ENCODE peak calls at places on chromosomes 11 and 22, in four cellular contexts. R is esophagus muscularis mucosa, Z is IMR-90, M is K562. D is an unnamed sample.

GRCh38 chr11:69487849-69488542 is 6.5 kb downstream of the LINC01488 start:
- DNase-seq in R (no peak), Z (no peak), M (no peak), D (no peak)

GRCh38 chr11:18669211-18669593 is 29.4 kb upstream of the TMEM86A start:
- DNase-seq in R (no peak), Z (no peak), M (no peak), D (no peak)

GRCh38 chr22:46514592-46515207 is 22.7 kb downstream of the CELSR1 start:
- DNase-seq in R (no peak), Z (peak; percentile 69), M (no peak), D (no peak)

GRCh38 chr11:44607324-44607962 is 42.0 kb downstream of the CD82 start:
- DNase-seq in R (no peak), Z (peak; percentile 52), M (peak; percentile 31), D (no peak)

GRCh38 chr22:45865561-45866397 is 111.2 kb downstream of the WNT7B start:
- DNase-seq in R (peak; percentile 57), Z (no peak), M (no peak), D (peak; percentile 59)

GRCh38 chr22:46539169-46539568 is 1.7 kb upstream of the CELSR1 start:
- DNase-seq in R (no peak), Z (no peak), M (no peak), D (no peak)

GRCh38 chr22:19709063-19709769 is 5.1 kb upstream of the SEPTIN5 start:
- DNase-seq in R (no peak), Z (no peak), M (no peak), D (peak; percentile 65)

GRCh38 chr22:33451851-33452469 is 393.8 kb upstream of the SYN3 start:
- DNase-seq in R (no peak), Z (peak; percentile 40), M (no peak), D (no peak)

GRCh38 chr11:134529212-134530096 is 117.4 kb upstream of the B3GAT1 start:
- DNase-seq in R (no peak), Z (no peak), M (no peak), D (peak; percentile 61)

GRCh38 chr22:19110064-19110458 is 12.2 kb downstream of the DGCR2 start:
- DNase-seq in R (no peak), Z (no peak), M (no peak), D (no peak)

GRCh38 chr11:12183827-12184620 is 73.6 kb downstream of the MICAL2 start:
- DNase-seq in R (no peak), Z (no peak), M (no peak), D (no peak)

GRCh38 chr11:10758959-10759358 is 7.9 kb downstream of the CTR9 start:
- DNase-seq in R (no peak), Z (no peak), M (peak; percentile 25), D (no peak)

GRCh38 chr11:69834811-69835800 is 15.9 kb upstream of the FGF3 start:
- DNase-seq in R (no peak), Z (no peak), M (no peak), D (peak; percentile 36)

GRCh38 chr11:42544726-42545125 is 767.1 kb upstream of the API5 start:
- DNase-seq in R (no peak), Z (no peak), M (no peak), D (no peak)

GRCh38 chr11:20208622-20209090 is 48.4 kb upstream of the DBX1 start:
- DNase-seq in R (no peak), Z (no peak), M (no peak), D (no peak)

GRCh38 chr11:31702966-31703365 is 108.2 kb downstream of the PAX6 start:
- DNase-seq in R (no peak), Z (peak; percentile 67), M (no peak), D (no peak)

GRCh38 chr11:67301951-67302516 is 1.3 kb upstream of the SSH3 start:
- DNase-seq in R (no peak), Z (peak; percentile 68), M (no peak), D (peak; percentile 68)

GRCh38 chr11:92329137-92329536 is 104.5 kb downstream of the FAT3 start:
- DNase-seq in R (no peak), Z (no peak), M (no peak), D (no peak)

GRCh38 chr22:25002241-25002985 is 49.9 kb downstream of the KIAA1671 start:
- DNase-seq in R (no peak), Z (no peak), M (no peak), D (no peak)

GRCh38 chr11:199782-200181 is 6.9 kb downstream of the SCGB1C1 start:
- DNase-seq in R (no peak), Z (no peak), M (peak; percentile 18), D (peak; percentile 64)

GRCh38 chr11:95426823-95427462 is 195.9 kb upstream of the SESN3 start:
- DNase-seq in R (no peak), Z (no peak), M (no peak), D (no peak)

GRCh38 chr11:12188548-12189317 is 78.3 kb downstream of the MICAL2 start:
- DNase-seq in R (no peak), Z (no peak), M (no peak), D (no peak)

GRCh38 chr11:44862546-44863101 is 88.1 kb downstream of the TP53I11 start:
- DNase-seq in R (no peak), Z (no peak), M (no peak), D (no peak)

GRCh38 chr11:30914143-30914762 is 328.1 kb upstream of the MPPED2 start:
- DNase-seq in R (no peak), Z (peak; percentile 48), M (no peak), D (no peak)

GRCh38 chr11:130129922-130130321 is 29.7 kb upstream of the ST14 start:
- DNase-seq in R (no peak), Z (no peak), M (no peak), D (no peak)

GRCh38 chr11:68043349-68044144 is 4.7 kb downstream of the TCIRG1 start:
- DNase-seq in R (no peak), Z (peak; percentile 66), M (peak; percentile 90), D (peak; percentile 85)

GRCh38 chr22:45805413-45805812 is 133.8 kb downstream of the ATXN10 start:
- DNase-seq in R (no peak), Z (no peak), M (no peak), D (no peak)

GRCh38 chr11:70176940-70177689 is 26.0 kb upstream of the FADD start:
- DNase-seq in R (no peak), Z (no peak), M (peak; percentile 94), D (no peak)

GRCh38 chr11:64225608-64226506 is at the start of the genes NUDT22 and TRPT1:
- DNase-seq in R (peak; percentile 98), Z (peak; percentile 66), M (peak; percentile 87), D (peak; percentile 96)

GRCh38 chr11:64224151-64224890 is 1.7 kb downstream of the TRPT1 start:
- DNase-seq in R (no peak), Z (no peak), M (no peak), D (peak; percentile 68)

GRCh38 chr11:64224891-64225607 is 937 bp downstream of the TRPT1 start:
- DNase-seq in R (no peak), Z (no peak), M (no peak), D (peak; percentile 70)

GRCh38 chr11:64227405-64227956 is 1.4 kb downstream of the NUDT22 start:
- DNase-seq in R (no peak), Z (no peak), M (no peak), D (peak; percentile 64)

GRCh38 chr11:64226507-64227051 is 505 bp downstream of the NUDT22 start:
- DNase-seq in R (no peak), Z (no peak), M (peak; percentile 63), D (peak; percentile 80)
- TF ChIP-seq POLR2A in R (no peak), Z (no peak), M (no peak), D (no peak)

DNA sequence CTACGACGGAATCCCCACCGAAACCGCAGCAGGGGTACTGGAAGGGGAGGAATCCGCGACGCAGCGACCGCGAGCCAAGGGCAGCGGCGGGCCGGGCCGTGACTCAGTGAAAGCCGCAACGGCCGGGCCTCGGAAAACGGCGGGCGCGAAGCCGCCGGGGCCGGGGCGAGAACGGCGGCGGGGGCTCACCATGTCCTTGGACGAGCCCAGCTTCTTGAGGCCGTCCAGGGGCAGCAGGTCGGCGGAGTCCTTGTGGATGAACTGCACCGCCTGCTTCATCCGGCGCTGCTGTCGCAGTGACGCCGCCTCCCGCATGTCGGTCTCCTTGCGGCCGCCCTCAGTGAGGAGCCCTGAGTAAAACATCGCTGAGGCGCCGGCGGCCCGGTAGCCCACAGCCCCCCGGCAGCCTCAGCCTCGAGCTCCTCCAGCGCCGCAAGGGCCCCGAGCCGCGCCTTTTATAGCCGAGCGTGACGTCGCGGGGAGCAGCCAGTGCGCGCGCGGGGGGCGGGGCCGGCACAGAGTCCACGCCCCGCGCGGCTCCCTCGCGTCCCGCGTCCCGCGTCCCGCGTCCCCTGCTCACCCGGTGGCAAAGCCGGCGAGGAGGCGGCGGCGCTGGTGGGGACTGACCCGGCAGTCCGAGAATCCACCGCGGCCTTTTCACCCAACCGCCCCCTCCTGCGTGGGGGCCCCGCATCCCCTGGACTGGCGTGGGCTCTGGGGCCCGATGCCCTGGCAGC is at the start of gene NRIP3:
- DNase-seq in R (no peak), Z (peak; percentile 52), M (peak; percentile 91), D (peak; percentile 88)
- TF ChIP-seq CTCF in R (peak; percentile 6), Z (no peak), M (no peak), D (no peak)

DNA sequence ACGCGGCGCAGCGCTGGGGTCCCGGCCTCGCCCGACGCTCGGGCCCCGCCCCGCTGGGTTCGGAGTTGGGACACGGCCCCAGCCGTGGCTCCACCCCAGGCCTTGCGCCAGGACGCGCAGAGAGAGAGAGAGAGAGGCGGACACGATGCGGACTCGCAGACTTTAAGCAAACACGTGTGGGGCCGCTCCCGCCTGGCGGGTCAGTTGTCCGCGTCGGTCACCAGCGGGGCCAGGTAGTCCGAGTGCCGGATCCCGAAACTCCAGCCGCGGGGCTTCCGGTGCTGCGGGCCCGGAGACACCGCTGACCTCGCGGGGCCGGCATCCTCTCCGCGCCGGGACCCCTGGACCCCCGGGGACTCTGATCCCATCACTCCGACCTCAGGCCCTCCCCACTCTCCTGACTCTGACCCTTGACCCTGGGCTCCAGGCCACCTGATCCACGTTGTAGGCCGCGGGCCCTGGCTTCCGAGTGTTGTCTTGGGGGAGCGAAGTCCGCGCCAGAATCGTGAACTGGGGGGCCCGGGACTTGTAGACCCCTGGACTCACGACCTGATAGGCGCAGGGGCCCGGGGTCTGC is 556 bp upstream of the TYMP start:
- DNase-seq in R (no peak), Z (peak; percentile 44), M (no peak), D (peak; percentile 93)
- TF ChIP-seq POLR2A in R (peak; percentile 46), Z (no peak), M (no peak), D (no peak)

GRCh38 chr11:59262419-59262818 is 49.7 kb upstream of the MPEG1 start:
- DNase-seq in R (no peak), Z (no peak), M (no peak), D (no peak)

GRCh38 chr11:59264736-59265135 is 52.0 kb upstream of the MPEG1 start:
- DNase-seq in R (peak; percentile 78), Z (no peak), M (no peak), D (no peak)

GRCh38 chr11:59265735-59266134 is 53.0 kb upstream of the MPEG1 start:
- DNase-seq in R (no peak), Z (no peak), M (no peak), D (no peak)

GRCh38 chr11:59261150-59261549 is 48.4 kb upstream of the MPEG1 start:
- DNase-seq in R (no peak), Z (no peak), M (no peak), D (no peak)

DNA sequence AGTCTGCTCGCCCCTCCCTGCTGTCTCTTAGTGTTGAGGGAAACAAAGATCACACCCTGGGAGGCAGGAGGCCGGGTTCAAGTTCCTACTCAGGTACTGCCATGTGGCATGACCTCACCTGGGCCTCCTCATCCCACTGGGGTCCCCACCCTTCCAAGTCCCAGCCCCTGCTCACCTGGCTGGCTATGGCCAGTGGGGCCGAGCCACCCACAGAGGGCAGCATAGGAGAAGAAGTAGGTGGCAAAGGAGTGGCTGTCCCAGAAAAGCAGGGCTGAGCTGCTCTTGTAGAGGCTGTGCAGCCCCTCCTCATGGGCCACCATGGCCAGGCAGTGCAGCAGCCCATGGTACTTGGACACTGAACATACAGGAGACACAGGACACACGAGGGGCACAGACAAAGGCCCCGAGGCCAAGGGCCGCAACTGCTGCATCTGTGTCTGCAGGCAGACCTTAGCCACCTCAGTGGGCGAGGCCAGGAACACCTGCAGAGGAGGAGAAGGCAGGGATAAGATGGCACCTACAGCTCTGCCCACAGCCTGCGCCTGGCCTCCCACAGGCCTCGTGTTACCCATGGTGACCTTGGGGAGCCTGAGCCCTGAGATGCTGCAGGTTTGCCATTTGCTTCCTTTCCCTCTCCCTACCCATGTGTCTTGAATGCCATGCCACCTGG is 50.6 kb upstream of the MPEG1 start:
- DNase-seq in R (peak; percentile 84), Z (no peak), M (no peak), D (no peak)
- TF ChIP-seq CTCF in R (no peak), Z (no peak), M (peak; percentile 36), D (no peak)